ENCODE peak calls at places on chromosome 20, in six cellular contexts. J is effector CD8-positive, alpha-beta T cell; K is amniotic stem cell; W is cardiac muscle cell; N is T-cell; B is activated T-cell treated with anti-CD3 and anti-CD28 coated beads for 1 hour. C is an unnamed sample.

GRCh38 chr20:51043811-51044210 is 20.9 kb upstream of the KCNG1 start:
- DNase-seq in W (no peak), K (peak), N (no peak), J (no peak), B (no peak), C (no peak)

GRCh38 chr20:905999-906520 is 10.1 kb downstream of the ANGPT4 start:
- DNase-seq in K (no peak), B (no peak), W (no peak), N (no peak), J (no peak), C (no peak)

GRCh38 chr20:8406394-8406793 is 274.3 kb downstream of the PLCB1 start:
- DNase-seq in B (no peak), J (no peak), K (no peak), N (no peak), W (no peak), C (no peak)

GRCh38 chr20:33178726-33179125 is 10.8 kb downstream of the BPIFA2 start:
- DNase-seq in W (no peak), J (no peak), B (no peak), K (no peak), N (no peak), C (no peak)

GRCh38 chr20:58408603-58409246 is 19.7 kb downstream of the VAPB start:
- DNase-seq in J (no peak), N (no peak), W (no peak), B (no peak), K (no peak), C (peak)

GRCh38 chr20:51382986-51383821 is 159.3 kb downstream of the NFATC2 start:
- DNase-seq in J (no peak), N (no peak), W (no peak), K (no peak), B (no peak), C (no peak)

GRCh38 chr20:50023116-50023802 is 40.5 kb downstream of the SNAI1 start:
- DNase-seq in B (no peak), N (no peak), W (no peak), K (no peak), J (no peak), C (no peak)

GRCh38 chr20:59781236-59781635 is 152.2 kb downstream of the SYCP2 start:
- DNase-seq in K (no peak), N (no peak), B (no peak), W (no peak), J (no peak), C (no peak)

GRCh38 chr20:15138548-15139126 is 801.2 kb upstream of the FLRT3 start:
- DNase-seq in N (no peak), J (no peak), W (no peak), B (no peak), K (no peak), C (no peak)

GRCh38 chr20:34940126-34940525 is 15.5 kb downstream of the GSS start:
- DNase-seq in B (no peak), K (no peak), J (no peak), W (no peak), N (no peak), C (no peak)

GRCh38 chr20:4150095-4150492 is 134.7 kb upstream of the RNF24 start:
- DNase-seq in N (no peak), B (no peak), J (no peak), W (no peak), K (no peak), C (no peak)

GRCh38 chr20:46351357-46352058 is 43.2 kb upstream of the CDH22 start:
- DNase-seq in N (no peak), B (no peak), K (no peak), W (no peak), J (no peak), C (peak)

GRCh38 chr20:41040855-41041254 is 12.2 kb downstream of the TOP1 start:
- DNase-seq in W (no peak), J (no peak), N (no peak), K (no peak), B (no peak), C (no peak)

GRCh38 chr20:39588148-39588757 is 626.1 kb downstream of the DHX35 start:
- DNase-seq in J (no peak), K (no peak), N (no peak), W (no peak), B (no peak), C (no peak)

GRCh38 chr20:45111285-45111684 is 3.7 kb downstream of the WFDC5 start:
- DNase-seq in B (no peak), K (no peak), N (no peak), J (no peak), W (no peak), C (no peak)